ENCODE peak calls at places on chromosomes 3 and 15, in nine cellular contexts. M is PC-3; S is stimulated activated naive CD8-positive, alpha-beta T cell treated with anti-CD3 and anti-CD28 coated beads, Interleukin-15, Interleukin-2, amounts not matched to agents 100 U/mL and 50 U/mL, for 24 hours; U is stimulated activated CD4-positive, alpha-beta T cell treated with anti-CD3 and anti-CD28 coated beads, Interleukin-4, amount 100 ng/mL, for 1 hour; A is type B pancreatic cell; B is ovary; Y is brain microvascular endothelial cell; X is dermis blood vessel endothelial cell; T is activated CD8-positive, alpha-beta T cell treated with anti-CD3 and anti-CD28 coated beads for 36 hours. L is an unnamed sample.

GRCh38 chr3:70963412-70963811 is 620.1 kb downstream of the FOXP1 start:
- DNase-seq in T (no peak), U (no peak), S (no peak), X (peak), B (no peak), Y (peak), M (peak), A (no peak), L (no peak)

GRCh38 chr3:154132777-154133375 is 11.7 kb downstream of the ARHGEF26 start:
- DNase-seq in B (no peak), A (no peak), S (no peak), Y (no peak), X (no peak), T (no peak), U (no peak), M (no peak), L (no peak)

GRCh38 chr3:138042043-138042442 is 32.1 kb downstream of the CLDN18 start:
- DNase-seq in U (no peak), T (no peak), M (peak), A (no peak), B (no peak), X (no peak), Y (peak), S (no peak), L (no peak)

GRCh38 chr3:99895706-99896441 is 78.2 kb downstream of the CMSS1 start:
- DNase-seq in S (no peak), X (peak), M (peak), B (no peak), A (no peak), U (no peak), T (no peak), Y (peak), L (peak)

GRCh38 chr3:40771112-40771511 is 246.4 kb downstream of the ZNF621 start:
- DNase-seq in M (no peak), Y (no peak), S (no peak), U (no peak), X (no peak), B (no peak), T (no peak), A (no peak), L (no peak)

GRCh38 chr15:96838088-96838487 is 507.6 kb downstream of the NR2F2 start:
- DNase-seq in B (no peak), U (no peak), M (no peak), A (no peak), S (no peak), X (no peak), T (no peak), Y (peak), L (no peak)

GRCh38 chr15:91320106-91320505 is 220.0 kb downstream of the SV2B start:
- DNase-seq in A (no peak), M (no peak), S (no peak), X (no peak), Y (no peak), U (no peak), B (no peak), T (no peak), L (no peak)

GRCh38 chr15:71940004-71940588 is 129.7 kb downstream of the NR2E3 start:
- DNase-seq in S (no peak), U (no peak), T (no peak), M (no peak), B (no peak), Y (no peak), X (no peak), A (no peak), L (no peak)

GRCh38 chr3:196159952-196160804 is 51.0 kb downstream of the ZDHHC19 start:
- DNase-seq in B (no peak), M (peak), S (peak), U (peak), X (peak), A (no peak), T (peak), Y (peak), L (peak)

GRCh38 chr15:65052956-65053355 is 7.8 kb downstream of the SLC51B start:
- DNase-seq in U (no peak), S (no peak), A (no peak), X (no peak), M (no peak), T (no peak), Y (no peak), B (peak), L (no peak)

GRCh38 chr3:50481992-50482391 is 21.4 kb downstream of the CACNA2D2 start:
- DNase-seq in U (no peak), M (no peak), A (no peak), Y (no peak), S (no peak), B (no peak), T (no peak), X (no peak), L (no peak)

GRCh38 chr15:74635228-74635627 is 19.6 kb downstream of the CLK3 start:
- DNase-seq in B (no peak), A (no peak), U (peak), S (peak), T (peak), M (peak), Y (peak), X (peak), L (peak)

GRCh38 chr3:63847718-63848450 is 15.7 kb downstream of the THOC7 start:
- DNase-seq in Y (no peak), S (no peak), B (no peak), X (no peak), M (peak), A (no peak), T (no peak), U (no peak), L (no peak)

GRCh38 chr3:160919942-160920341 is 163.9 kb downstream of the PPM1L start:
- DNase-seq in M (no peak), S (no peak), Y (no peak), A (no peak), T (no peak), B (no peak), X (no peak), U (no peak), L (no peak)

GRCh38 chr3:132351222-132351806 is 34.1 kb downstream of the ACP3 start:
- DNase-seq in M (no peak), U (no peak), Y (no peak), X (no peak), S (no peak), B (no peak), A (no peak), T (no peak), L (no peak)

GRCh38 chr3:69530554-69530953 is 144.7 kb upstream of the FRMD4B start:
- DNase-seq in M (no peak), S (no peak), A (no peak), U (no peak), Y (no peak), B (no peak), T (no peak), X (no peak), L (no peak)